ENCODE peak calls at places on chromosomes 6 and 20, in ten cellular contexts. One of them, this sample, is unnamed.

GRCh38 chr20:19921349-19921793 is 95.8 kb upstream of the NAA20 start:
- DNase-seq in BJ: no peak
- DNase-seq in bronchial epithelial cell: no peak
- DNase-seq in H4: no peak
- DNase-seq in NCI-H460: no peak
- DNase-seq in ascending aorta: no peak
- DNase-seq in nucleus accumbens: no peak
- DNase-seq in ecto neural progenitor cell: no peak
- DNase-seq in occipital lobe: no peak
- DNase-seq in HL-60: no peak
- DNase-seq in this sample: no peak

GRCh38 chr6:156948807-156949206 is 171.6 kb downstream of the ARID1B start:
- DNase-seq in BJ: peak
- DNase-seq in bronchial epithelial cell: peak
- DNase-seq in H4: peak
- DNase-seq in NCI-H460: no peak
- DNase-seq in ascending aorta: no peak
- DNase-seq in nucleus accumbens: no peak
- DNase-seq in ecto neural progenitor cell: no peak
- DNase-seq in occipital lobe: no peak
- DNase-seq in HL-60: no peak
- DNase-seq in this sample: no peak

GRCh38 chr6:43146709-43147108 is 24.4 kb upstream of the SRF start:
- DNase-seq in BJ: no peak
- DNase-seq in bronchial epithelial cell: no peak
- DNase-seq in H4: no peak
- DNase-seq in NCI-H460: no peak
- DNase-seq in ascending aorta: no peak
- DNase-seq in nucleus accumbens: no peak
- DNase-seq in ecto neural progenitor cell: no peak
- DNase-seq in occipital lobe: no peak
- DNase-seq in HL-60: no peak
- DNase-seq in this sample: no peak

GRCh38 chr20:33686008-33686983 is at the start of gene E2F1:
- DNase-seq in BJ: peak
- DNase-seq in bronchial epithelial cell: peak
- DNase-seq in H4: peak
- DNase-seq in NCI-H460: peak
- DNase-seq in ascending aorta: peak
- DNase-seq in nucleus accumbens: peak
- DNase-seq in ecto neural progenitor cell: peak
- DNase-seq in occipital lobe: peak
- DNase-seq in HL-60: peak
- DNase-seq in this sample: peak

GRCh38 chr20:10626896-10627295 is 46.9 kb downstream of the JAG1 start:
- DNase-seq in BJ: no peak
- DNase-seq in bronchial epithelial cell: peak
- DNase-seq in H4: no peak
- DNase-seq in NCI-H460: no peak
- DNase-seq in ascending aorta: no peak
- DNase-seq in nucleus accumbens: no peak
- DNase-seq in ecto neural progenitor cell: no peak
- DNase-seq in occipital lobe: no peak
- DNase-seq in HL-60: no peak
- DNase-seq in this sample: no peak

GRCh38 chr6:49423817-49424216 is 39.2 kb downstream of the MMUT start:
- DNase-seq in BJ: no peak
- DNase-seq in bronchial epithelial cell: peak
- DNase-seq in H4: peak
- DNase-seq in NCI-H460: no peak
- DNase-seq in ascending aorta: no peak
- DNase-seq in nucleus accumbens: no peak
- DNase-seq in ecto neural progenitor cell: no peak
- DNase-seq in occipital lobe: no peak
- DNase-seq in HL-60: no peak
- DNase-seq in this sample: no peak

GRCh38 chr6:47182291-47182957 is 127.3 kb downstream of the TNFRSF21 start:
- DNase-seq in BJ: no peak
- DNase-seq in bronchial epithelial cell: peak
- DNase-seq in H4: no peak
- DNase-seq in NCI-H460: no peak
- DNase-seq in ascending aorta: no peak
- DNase-seq in nucleus accumbens: no peak
- DNase-seq in ecto neural progenitor cell: no peak
- DNase-seq in occipital lobe: no peak
- DNase-seq in HL-60: no peak
- DNase-seq in this sample: no peak

GRCh38 chr6:31621320-31621939 is 915 bp downstream of the PRRC2A start:
- DNase-seq in BJ: no peak
- DNase-seq in bronchial epithelial cell: no peak
- DNase-seq in H4: no peak
- DNase-seq in NCI-H460: no peak
- DNase-seq in ascending aorta: no peak
- DNase-seq in nucleus accumbens: no peak
- DNase-seq in ecto neural progenitor cell: no peak
- DNase-seq in occipital lobe: no peak
- DNase-seq in HL-60: no peak
- DNase-seq in this sample: no peak

GRCh38 chr20:47136782-47137181 is 219.7 kb downstream of the ZMYND8 start:
- DNase-seq in BJ: no peak
- DNase-seq in bronchial epithelial cell: no peak
- DNase-seq in H4: no peak
- DNase-seq in NCI-H460: no peak
- DNase-seq in ascending aorta: no peak
- DNase-seq in nucleus accumbens: no peak
- DNase-seq in ecto neural progenitor cell: no peak
- DNase-seq in occipital lobe: no peak
- DNase-seq in HL-60: no peak
- DNase-seq in this sample: no peak

GRCh38 chr6:107059606-107060005 is 31.6 kb downstream of the MTRES1 start:
- DNase-seq in BJ: no peak
- DNase-seq in bronchial epithelial cell: no peak
- DNase-seq in H4: no peak
- DNase-seq in NCI-H460: no peak
- DNase-seq in ascending aorta: no peak
- DNase-seq in nucleus accumbens: no peak
- DNase-seq in ecto neural progenitor cell: no peak
- DNase-seq in occipital lobe: no peak
- DNase-seq in HL-60: no peak
- DNase-seq in this sample: no peak

GRCh38 chr20:31274441-31274840 is 17.0 kb downstream of the DEFB115 start:
- DNase-seq in BJ: no peak
- DNase-seq in bronchial epithelial cell: no peak
- DNase-seq in H4: no peak
- DNase-seq in NCI-H460: no peak
- DNase-seq in ascending aorta: no peak
- DNase-seq in nucleus accumbens: no peak
- DNase-seq in ecto neural progenitor cell: no peak
- DNase-seq in occipital lobe: no peak
- DNase-seq in HL-60: no peak
- DNase-seq in this sample: no peak

GRCh38 chr20:58019850-58020625 is 208.4 kb downstream of the ANKRD60 start:
- DNase-seq in BJ: no peak
- DNase-seq in bronchial epithelial cell: no peak
- DNase-seq in H4: no peak
- DNase-seq in NCI-H460: no peak
- DNase-seq in ascending aorta: no peak
- DNase-seq in nucleus accumbens: no peak
- DNase-seq in ecto neural progenitor cell: peak
- DNase-seq in occipital lobe: no peak
- DNase-seq in HL-60: no peak
- DNase-seq in this sample: no peak

GRCh38 chr6:98944598-98945011 is 3.1 kb downstream of the FBXL4 start:
- DNase-seq in BJ: no peak
- DNase-seq in bronchial epithelial cell: peak
- DNase-seq in H4: no peak
- DNase-seq in NCI-H460: no peak
- DNase-seq in ascending aorta: no peak
- DNase-seq in nucleus accumbens: no peak
- DNase-seq in ecto neural progenitor cell: no peak
- DNase-seq in occipital lobe: no peak
- DNase-seq in HL-60: no peak
- DNase-seq in this sample: no peak

GRCh38 chr6:26216886-26217713 is 129.9 kb downstream of the HFE start:
- DNase-seq in BJ: peak
- DNase-seq in bronchial epithelial cell: peak
- DNase-seq in H4: peak
- DNase-seq in NCI-H460: peak
- DNase-seq in ascending aorta: peak
- DNase-seq in nucleus accumbens: peak
- DNase-seq in ecto neural progenitor cell: peak
- DNase-seq in occipital lobe: peak
- DNase-seq in HL-60: peak
- DNase-seq in this sample: peak

GRCh38 chr20:51769941-51770615 is 1.9 kb upstream of the ATP9A start:
- DNase-seq in BJ: no peak
- DNase-seq in bronchial epithelial cell: no peak
- DNase-seq in H4: no peak
- DNase-seq in NCI-H460: peak
- DNase-seq in ascending aorta: no peak
- DNase-seq in nucleus accumbens: no peak
- DNase-seq in ecto neural progenitor cell: no peak
- DNase-seq in occipital lobe: no peak
- DNase-seq in HL-60: no peak
- DNase-seq in this sample: no peak